ENCODE peak calls at places on chromosomes 3 and 15, in five cellular contexts. One of them, this sample, is unnamed.

GRCh38 chr15:69509131-69509530 is 56.5 kb downstream of the RPLP1 start:
- DNase-seq in T-cell: no peak
- DNase-seq in stimulated activated naive B cell treated with anti-CD40 and anti-IgM and Interleukin-4, amounts not matched to agents 10 μg/mL and 1 μg/mL and 100 μg/mL, for 72 hours: no peak
- DNase-seq in stimulated activated CD4-positive, alpha-beta T cell treated with anti-CD3 and anti-CD28 coated beads, TNF-alpha, amount 100 ng/mL, for 24 hours: no peak
- DNase-seq in RCC 7860: no peak
- DNase-seq in this sample: no peak

GRCh38 chr15:63896336-63897115 is 62.8 kb upstream of the HERC1 start:
- DNase-seq in T-cell: peak
- DNase-seq in stimulated activated naive B cell treated with anti-CD40 and anti-IgM and Interleukin-4, amounts not matched to agents 10 μg/mL and 1 μg/mL and 100 μg/mL, for 72 hours: peak
- DNase-seq in stimulated activated CD4-positive, alpha-beta T cell treated with anti-CD3 and anti-CD28 coated beads, TNF-alpha, amount 100 ng/mL, for 24 hours: no peak
- DNase-seq in RCC 7860: peak
- DNase-seq in this sample: no peak

GRCh38 chr3:111373861-111374260 is 168.1 kb upstream of the CD96 start:
- DNase-seq in T-cell: no peak
- DNase-seq in stimulated activated naive B cell treated with anti-CD40 and anti-IgM and Interleukin-4, amounts not matched to agents 10 μg/mL and 1 μg/mL and 100 μg/mL, for 72 hours: no peak
- DNase-seq in stimulated activated CD4-positive, alpha-beta T cell treated with anti-CD3 and anti-CD28 coated beads, TNF-alpha, amount 100 ng/mL, for 24 hours: no peak
- DNase-seq in RCC 7860: no peak
- DNase-seq in this sample: no peak

GRCh38 chr15:41116116-41116871 is at the start of gene INO80:
- DNase-seq in T-cell: peak
- DNase-seq in stimulated activated naive B cell treated with anti-CD40 and anti-IgM and Interleukin-4, amounts not matched to agents 10 μg/mL and 1 μg/mL and 100 μg/mL, for 72 hours: peak
- DNase-seq in stimulated activated CD4-positive, alpha-beta T cell treated with anti-CD3 and anti-CD28 coated beads, TNF-alpha, amount 100 ng/mL, for 24 hours: peak
- DNase-seq in RCC 7860: peak
- DNase-seq in this sample: peak

GRCh38 chr3:127067116-127067910 is 84.4 kb downstream of the PLXNA1 start:
- DNase-seq in T-cell: no peak
- DNase-seq in stimulated activated naive B cell treated with anti-CD40 and anti-IgM and Interleukin-4, amounts not matched to agents 10 μg/mL and 1 μg/mL and 100 μg/mL, for 72 hours: no peak
- DNase-seq in stimulated activated CD4-positive, alpha-beta T cell treated with anti-CD3 and anti-CD28 coated beads, TNF-alpha, amount 100 ng/mL, for 24 hours: no peak
- DNase-seq in RCC 7860: no peak
- DNase-seq in this sample: no peak

GRCh38 chr3:149299938-149300791 is 33.3 kb downstream of the TM4SF18 start:
- DNase-seq in T-cell: no peak
- DNase-seq in stimulated activated naive B cell treated with anti-CD40 and anti-IgM and Interleukin-4, amounts not matched to agents 10 μg/mL and 1 μg/mL and 100 μg/mL, for 72 hours: no peak
- DNase-seq in stimulated activated CD4-positive, alpha-beta T cell treated with anti-CD3 and anti-CD28 coated beads, TNF-alpha, amount 100 ng/mL, for 24 hours: no peak
- DNase-seq in RCC 7860: peak
- DNase-seq in this sample: no peak

GRCh38 chr3:39970982-39971381 is 161.6 kb downstream of the MYRIP start:
- DNase-seq in T-cell: no peak
- DNase-seq in stimulated activated naive B cell treated with anti-CD40 and anti-IgM and Interleukin-4, amounts not matched to agents 10 μg/mL and 1 μg/mL and 100 μg/mL, for 72 hours: no peak
- DNase-seq in stimulated activated CD4-positive, alpha-beta T cell treated with anti-CD3 and anti-CD28 coated beads, TNF-alpha, amount 100 ng/mL, for 24 hours: no peak
- DNase-seq in RCC 7860: no peak
- DNase-seq in this sample: no peak

GRCh38 chr15:93088981-93089854 is at the start of gene RGMA:
- DNase-seq in T-cell: no peak
- DNase-seq in stimulated activated naive B cell treated with anti-CD40 and anti-IgM and Interleukin-4, amounts not matched to agents 10 μg/mL and 1 μg/mL and 100 μg/mL, for 72 hours: no peak
- DNase-seq in stimulated activated CD4-positive, alpha-beta T cell treated with anti-CD3 and anti-CD28 coated beads, TNF-alpha, amount 100 ng/mL, for 24 hours: no peak
- DNase-seq in RCC 7860: no peak
- DNase-seq in this sample: no peak

GRCh38 chr3:132417695-132418520 is 606 bp downstream of the DNAJC13 start:
- DNase-seq in T-cell: no peak
- DNase-seq in stimulated activated naive B cell treated with anti-CD40 and anti-IgM and Interleukin-4, amounts not matched to agents 10 μg/mL and 1 μg/mL and 100 μg/mL, for 72 hours: no peak
- DNase-seq in stimulated activated CD4-positive, alpha-beta T cell treated with anti-CD3 and anti-CD28 coated beads, TNF-alpha, amount 100 ng/mL, for 24 hours: peak
- DNase-seq in RCC 7860: peak
- DNase-seq in this sample: no peak

GRCh38 chr3:141933421-141934300 is 57.2 kb downstream of the ATP1B3 start:
- DNase-seq in T-cell: no peak
- DNase-seq in stimulated activated naive B cell treated with anti-CD40 and anti-IgM and Interleukin-4, amounts not matched to agents 10 μg/mL and 1 μg/mL and 100 μg/mL, for 72 hours: no peak
- DNase-seq in stimulated activated CD4-positive, alpha-beta T cell treated with anti-CD3 and anti-CD28 coated beads, TNF-alpha, amount 100 ng/mL, for 24 hours: no peak
- DNase-seq in RCC 7860: no peak
- DNase-seq in this sample: no peak

GRCh38 chr15:69885182-69886041 is 212.3 kb downstream of the TLE3 start:
- DNase-seq in T-cell: no peak
- DNase-seq in stimulated activated naive B cell treated with anti-CD40 and anti-IgM and Interleukin-4, amounts not matched to agents 10 μg/mL and 1 μg/mL and 100 μg/mL, for 72 hours: no peak
- DNase-seq in stimulated activated CD4-positive, alpha-beta T cell treated with anti-CD3 and anti-CD28 coated beads, TNF-alpha, amount 100 ng/mL, for 24 hours: no peak
- DNase-seq in RCC 7860: no peak
- DNase-seq in this sample: no peak

GRCh38 chr3:29153811-29154210 is 127.1 kb upstream of the RBMS3 start:
- DNase-seq in T-cell: no peak
- DNase-seq in stimulated activated naive B cell treated with anti-CD40 and anti-IgM and Interleukin-4, amounts not matched to agents 10 μg/mL and 1 μg/mL and 100 μg/mL, for 72 hours: peak
- DNase-seq in stimulated activated CD4-positive, alpha-beta T cell treated with anti-CD3 and anti-CD28 coated beads, TNF-alpha, amount 100 ng/mL, for 24 hours: peak
- DNase-seq in RCC 7860: no peak
- DNase-seq in this sample: peak

GRCh38 chr15:38853608-38854007 is 289.0 kb upstream of the RASGRP1 start:
- DNase-seq in T-cell: peak
- DNase-seq in stimulated activated naive B cell treated with anti-CD40 and anti-IgM and Interleukin-4, amounts not matched to agents 10 μg/mL and 1 μg/mL and 100 μg/mL, for 72 hours: peak
- DNase-seq in stimulated activated CD4-positive, alpha-beta T cell treated with anti-CD3 and anti-CD28 coated beads, TNF-alpha, amount 100 ng/mL, for 24 hours: peak
- DNase-seq in RCC 7860: no peak
- DNase-seq in this sample: peak

GRCh38 chr3:10744098-10744465 is 71.9 kb upstream of the SLC6A11 start:
- DNase-seq in T-cell: no peak
- DNase-seq in stimulated activated naive B cell treated with anti-CD40 and anti-IgM and Interleukin-4, amounts not matched to agents 10 μg/mL and 1 μg/mL and 100 μg/mL, for 72 hours: no peak
- DNase-seq in stimulated activated CD4-positive, alpha-beta T cell treated with anti-CD3 and anti-CD28 coated beads, TNF-alpha, amount 100 ng/mL, for 24 hours: no peak
- DNase-seq in RCC 7860: no peak
- DNase-seq in this sample: no peak

GRCh38 chr15:85756411-85757072 is 38.2 kb downstream of the KLHL25 start:
- DNase-seq in T-cell: no peak
- DNase-seq in stimulated activated naive B cell treated with anti-CD40 and anti-IgM and Interleukin-4, amounts not matched to agents 10 μg/mL and 1 μg/mL and 100 μg/mL, for 72 hours: no peak
- DNase-seq in stimulated activated CD4-positive, alpha-beta T cell treated with anti-CD3 and anti-CD28 coated beads, TNF-alpha, amount 100 ng/mL, for 24 hours: no peak
- DNase-seq in RCC 7860: no peak
- DNase-seq in this sample: no peak

GRCh38 chr3:43621406-43621973 is 321 bp downstream of the ANO10 start:
- DNase-seq in T-cell: no peak
- DNase-seq in stimulated activated naive B cell treated with anti-CD40 and anti-IgM and Interleukin-4, amounts not matched to agents 10 μg/mL and 1 μg/mL and 100 μg/mL, for 72 hours: peak
- DNase-seq in stimulated activated CD4-positive, alpha-beta T cell treated with anti-CD3 and anti-CD28 coated beads, TNF-alpha, amount 100 ng/mL, for 24 hours: no peak
- DNase-seq in RCC 7860: no peak
- DNase-seq in this sample: no peak

GRCh38 chr3:111103807-111104206 is 32.2 kb downstream of the NECTIN3 start:
- DNase-seq in T-cell: no peak
- DNase-seq in stimulated activated naive B cell treated with anti-CD40 and anti-IgM and Interleukin-4, amounts not matched to agents 10 μg/mL and 1 μg/mL and 100 μg/mL, for 72 hours: no peak
- DNase-seq in stimulated activated CD4-positive, alpha-beta T cell treated with anti-CD3 and anti-CD28 coated beads, TNF-alpha, amount 100 ng/mL, for 24 hours: no peak
- DNase-seq in RCC 7860: no peak
- DNase-seq in this sample: no peak

GRCh38 chr3:192467230-192468186 is 259.8 kb downstream of the FGF12 start:
- DNase-seq in T-cell: peak
- DNase-seq in stimulated activated naive B cell treated with anti-CD40 and anti-IgM and Interleukin-4, amounts not matched to agents 10 μg/mL and 1 μg/mL and 100 μg/mL, for 72 hours: peak
- DNase-seq in stimulated activated CD4-positive, alpha-beta T cell treated with anti-CD3 and anti-CD28 coated beads, TNF-alpha, amount 100 ng/mL, for 24 hours: peak
- DNase-seq in RCC 7860: peak
- DNase-seq in this sample: peak

GRCh38 chr3:141797167-141797773 is 34.1 kb downstream of the GRK7 start:
- DNase-seq in T-cell: peak
- DNase-seq in stimulated activated naive B cell treated with anti-CD40 and anti-IgM and Interleukin-4, amounts not matched to agents 10 μg/mL and 1 μg/mL and 100 μg/mL, for 72 hours: peak
- DNase-seq in stimulated activated CD4-positive, alpha-beta T cell treated with anti-CD3 and anti-CD28 coated beads, TNF-alpha, amount 100 ng/mL, for 24 hours: peak
- DNase-seq in RCC 7860: no peak
- DNase-seq in this sample: peak

GRCh38 chr3:120528163-120528562 is 68.0 kb upstream of the NDUFB4 start:
- DNase-seq in T-cell: no peak
- DNase-seq in stimulated activated naive B cell treated with anti-CD40 and anti-IgM and Interleukin-4, amounts not matched to agents 10 μg/mL and 1 μg/mL and 100 μg/mL, for 72 hours: no peak
- DNase-seq in stimulated activated CD4-positive, alpha-beta T cell treated with anti-CD3 and anti-CD28 coated beads, TNF-alpha, amount 100 ng/mL, for 24 hours: no peak
- DNase-seq in RCC 7860: no peak
- DNase-seq in this sample: no peak

GRCh38 chr3:71998995-71999673 is 214.2 kb upstream of the PROK2 start:
- DNase-seq in T-cell: no peak
- DNase-seq in stimulated activated naive B cell treated with anti-CD40 and anti-IgM and Interleukin-4, amounts not matched to agents 10 μg/mL and 1 μg/mL and 100 μg/mL, for 72 hours: no peak
- DNase-seq in stimulated activated CD4-positive, alpha-beta T cell treated with anti-CD3 and anti-CD28 coated beads, TNF-alpha, amount 100 ng/mL, for 24 hours: no peak
- DNase-seq in RCC 7860: peak
- DNase-seq in this sample: no peak

GRCh38 chr3:69088033-69088432 is 3.3 kb downstream of the ARL6IP5 start:
- DNase-seq in T-cell: no peak
- DNase-seq in stimulated activated naive B cell treated with anti-CD40 and anti-IgM and Interleukin-4, amounts not matched to agents 10 μg/mL and 1 μg/mL and 100 μg/mL, for 72 hours: no peak
- DNase-seq in stimulated activated CD4-positive, alpha-beta T cell treated with anti-CD3 and anti-CD28 coated beads, TNF-alpha, amount 100 ng/mL, for 24 hours: no peak
- DNase-seq in RCC 7860: peak
- DNase-seq in this sample: no peak

GRCh38 chr15:80480171-80480811 is 76.1 kb downstream of the ARNT2 start:
- DNase-seq in T-cell: no peak
- DNase-seq in stimulated activated naive B cell treated with anti-CD40 and anti-IgM and Interleukin-4, amounts not matched to agents 10 μg/mL and 1 μg/mL and 100 μg/mL, for 72 hours: no peak
- DNase-seq in stimulated activated CD4-positive, alpha-beta T cell treated with anti-CD3 and anti-CD28 coated beads, TNF-alpha, amount 100 ng/mL, for 24 hours: no peak
- DNase-seq in RCC 7860: peak
- DNase-seq in this sample: no peak

GRCh38 chr15:55535436-55535835 is 27.4 kb upstream of the DNAAF4 start:
- DNase-seq in T-cell: peak
- DNase-seq in stimulated activated naive B cell treated with anti-CD40 and anti-IgM and Interleukin-4, amounts not matched to agents 10 μg/mL and 1 μg/mL and 100 μg/mL, for 72 hours: no peak
- DNase-seq in stimulated activated CD4-positive, alpha-beta T cell treated with anti-CD3 and anti-CD28 coated beads, TNF-alpha, amount 100 ng/mL, for 24 hours: no peak
- DNase-seq in RCC 7860: no peak
- DNase-seq in this sample: peak

GRCh38 chr15:44222478-44222877 is 27.4 kb upstream of the FRMD5 start:
- DNase-seq in T-cell: no peak
- DNase-seq in stimulated activated naive B cell treated with anti-CD40 and anti-IgM and Interleukin-4, amounts not matched to agents 10 μg/mL and 1 μg/mL and 100 μg/mL, for 72 hours: no peak
- DNase-seq in stimulated activated CD4-positive, alpha-beta T cell treated with anti-CD3 and anti-CD28 coated beads, TNF-alpha, amount 100 ng/mL, for 24 hours: no peak
- DNase-seq in RCC 7860: no peak
- DNase-seq in this sample: no peak

GRCh38 chr3:171248426-171249115 is 211.6 kb downstream of the TNIK start:
- DNase-seq in T-cell: no peak
- DNase-seq in stimulated activated naive B cell treated with anti-CD40 and anti-IgM and Interleukin-4, amounts not matched to agents 10 μg/mL and 1 μg/mL and 100 μg/mL, for 72 hours: no peak
- DNase-seq in stimulated activated CD4-positive, alpha-beta T cell treated with anti-CD3 and anti-CD28 coated beads, TNF-alpha, amount 100 ng/mL, for 24 hours: no peak
- DNase-seq in RCC 7860: no peak
- DNase-seq in this sample: no peak

GRCh38 chr3:42163622-42164244 is 72.6 kb downstream of the TRAK1 start:
- DNase-seq in T-cell: no peak
- DNase-seq in stimulated activated naive B cell treated with anti-CD40 and anti-IgM and Interleukin-4, amounts not matched to agents 10 μg/mL and 1 μg/mL and 100 μg/mL, for 72 hours: no peak
- DNase-seq in stimulated activated CD4-positive, alpha-beta T cell treated with anti-CD3 and anti-CD28 coated beads, TNF-alpha, amount 100 ng/mL, for 24 hours: no peak
- DNase-seq in RCC 7860: no peak
- DNase-seq in this sample: no peak

GRCh38 chr3:14415501-14415900 is 13.1 kb downstream of the SLC6A6 start:
- DNase-seq in T-cell: no peak
- DNase-seq in stimulated activated naive B cell treated with anti-CD40 and anti-IgM and Interleukin-4, amounts not matched to agents 10 μg/mL and 1 μg/mL and 100 μg/mL, for 72 hours: no peak
- DNase-seq in stimulated activated CD4-positive, alpha-beta T cell treated with anti-CD3 and anti-CD28 coated beads, TNF-alpha, amount 100 ng/mL, for 24 hours: no peak
- DNase-seq in RCC 7860: no peak
- DNase-seq in this sample: no peak

GRCh38 chr15:41494922-41495735 is 1.5 kb downstream of the ITPKA start:
- DNase-seq in T-cell: no peak
- DNase-seq in stimulated activated naive B cell treated with anti-CD40 and anti-IgM and Interleukin-4, amounts not matched to agents 10 μg/mL and 1 μg/mL and 100 μg/mL, for 72 hours: peak
- DNase-seq in stimulated activated CD4-positive, alpha-beta T cell treated with anti-CD3 and anti-CD28 coated beads, TNF-alpha, amount 100 ng/mL, for 24 hours: no peak
- DNase-seq in RCC 7860: no peak
- DNase-seq in this sample: no peak

GRCh38 chr3:1082024-1082633 is 10.7 kb upstream of the CNTN6 start:
- DNase-seq in T-cell: no peak
- DNase-seq in stimulated activated naive B cell treated with anti-CD40 and anti-IgM and Interleukin-4, amounts not matched to agents 10 μg/mL and 1 μg/mL and 100 μg/mL, for 72 hours: no peak
- DNase-seq in stimulated activated CD4-positive, alpha-beta T cell treated with anti-CD3 and anti-CD28 coated beads, TNF-alpha, amount 100 ng/mL, for 24 hours: no peak
- DNase-seq in RCC 7860: peak
- DNase-seq in this sample: peak